ENCODE peak calls at places on chromosome 1, in eight cellular contexts. One of them, this sample, is unnamed.
A peak's percentile ranks its signal among the peaks of the same experiment; 100 is the strongest.

GRCh38 chr1:161382214-161383019 is 14.7 kb upstream of the CFAP126 start:
- DNase-seq in heart left ventricle: no peak
- DNase-seq in neural progenitor cell: peak; percentile 59
- DNase-seq in cardiac muscle cell: peak; percentile 65
- DNase-seq in tibial artery: no peak
- DNase-seq in HCT116: peak; percentile 45
- DNase-seq in tibial nerve: no peak
- DNase-seq in left ventricle myocardium inferior: no peak
- DNase-seq in this sample: no peak

GRCh38 chr1:214570442-214570841 is 19.0 kb upstream of the PTPN14 start:
- DNase-seq in tibial artery: no peak
- DNase-seq in neural progenitor cell: no peak
- DNase-seq in heart left ventricle: no peak
- DNase-seq in tibial nerve: no peak
- DNase-seq in cardiac muscle cell: no peak
- DNase-seq in left ventricle myocardium inferior: no peak
- DNase-seq in HCT116: no peak
- DNase-seq in this sample: no peak

GRCh38 chr1:168676029-168676812 is 52.8 kb downstream of the DPT start:
- DNase-seq in HCT116: no peak
- DNase-seq in heart left ventricle: no peak
- DNase-seq in cardiac muscle cell: no peak
- DNase-seq in tibial nerve: no peak
- DNase-seq in left ventricle myocardium inferior: no peak
- DNase-seq in neural progenitor cell: no peak
- DNase-seq in tibial artery: no peak
- DNase-seq in this sample: no peak

GRCh38 chr1:41354956-41355355 is 6.3 kb upstream of the FOXO6 start:
- DNase-seq in tibial artery: no peak
- DNase-seq in heart left ventricle: no peak
- DNase-seq in neural progenitor cell: peak; percentile 7
- DNase-seq in cardiac muscle cell: peak; percentile 41
- DNase-seq in left ventricle myocardium inferior: no peak
- DNase-seq in HCT116: no peak
- DNase-seq in tibial nerve: no peak
- DNase-seq in this sample: peak; percentile 7

GRCh38 chr1:189658381-189658780 is 819.3 kb downstream of the BRINP3 start:
- DNase-seq in heart left ventricle: no peak
- DNase-seq in neural progenitor cell: no peak
- DNase-seq in cardiac muscle cell: no peak
- DNase-seq in tibial artery: no peak
- DNase-seq in left ventricle myocardium inferior: no peak
- DNase-seq in tibial nerve: no peak
- DNase-seq in HCT116: peak; percentile 64
- DNase-seq in this sample: no peak

GRCh38 chr1:25204797-25205441 is 27.4 kb downstream of the SYF2 start:
- DNase-seq in tibial nerve: no peak
- DNase-seq in neural progenitor cell: peak; percentile 70
- DNase-seq in HCT116: peak; percentile 38
- DNase-seq in heart left ventricle: no peak
- DNase-seq in left ventricle myocardium inferior: no peak
- DNase-seq in tibial artery: no peak
- DNase-seq in cardiac muscle cell: peak; percentile 64
- DNase-seq in this sample: peak; percentile 18

GRCh38 chr1:36256558-36257374 is 32.5 kb downstream of the THRAP3 start:
- DNase-seq in tibial nerve: no peak
- DNase-seq in cardiac muscle cell: no peak
- DNase-seq in tibial artery: no peak
- DNase-seq in heart left ventricle: no peak
- DNase-seq in left ventricle myocardium inferior: no peak
- DNase-seq in HCT116: no peak
- DNase-seq in neural progenitor cell: no peak
- DNase-seq in this sample: no peak

GRCh38 chr1:198913667-198914066 is 274.8 kb downstream of the PTPRC start:
- DNase-seq in tibial artery: no peak
- DNase-seq in heart left ventricle: no peak
- DNase-seq in HCT116: no peak
- DNase-seq in left ventricle myocardium inferior: peak; percentile 29
- DNase-seq in cardiac muscle cell: no peak
- DNase-seq in tibial nerve: no peak
- DNase-seq in neural progenitor cell: no peak
- DNase-seq in this sample: no peak

GRCh38 chr1:177800386-177801058 is 169.3 kb downstream of the SEC16B start:
- DNase-seq in heart left ventricle: no peak
- DNase-seq in left ventricle myocardium inferior: no peak
- DNase-seq in HCT116: no peak
- DNase-seq in tibial artery: no peak
- DNase-seq in tibial nerve: no peak
- DNase-seq in cardiac muscle cell: no peak
- DNase-seq in neural progenitor cell: no peak
- DNase-seq in this sample: no peak

GRCh38 chr1:56877973-56878372 is 23.4 kb downstream of the C8A start:
- DNase-seq in tibial artery: no peak
- DNase-seq in cardiac muscle cell: no peak
- DNase-seq in neural progenitor cell: no peak
- DNase-seq in heart left ventricle: peak; percentile 22
- DNase-seq in HCT116: no peak
- DNase-seq in tibial nerve: no peak
- DNase-seq in left ventricle myocardium inferior: no peak
- DNase-seq in this sample: no peak

GRCh38 chr1:219676012-219676770 is 63.3 kb upstream of the ZC3H11B start:
- DNase-seq in left ventricle myocardium inferior: no peak
- DNase-seq in cardiac muscle cell: no peak
- DNase-seq in tibial nerve: no peak
- DNase-seq in HCT116: no peak
- DNase-seq in heart left ventricle: no peak
- DNase-seq in neural progenitor cell: no peak
- DNase-seq in tibial artery: no peak
- DNase-seq in this sample: no peak

GRCh38 chr1:26049531-26050254 is 3.8 kb upstream of the SLC30A2 start:
- DNase-seq in left ventricle myocardium inferior: no peak
- DNase-seq in cardiac muscle cell: no peak
- DNase-seq in heart left ventricle: no peak
- DNase-seq in HCT116: no peak
- DNase-seq in tibial artery: no peak
- DNase-seq in tibial nerve: no peak
- DNase-seq in neural progenitor cell: no peak
- DNase-seq in this sample: no peak

GRCh38 chr1:225746361-225747179 is 31.1 kb upstream of the SRP9 start:
- DNase-seq in HCT116: peak; percentile 51
- DNase-seq in neural progenitor cell: peak; percentile 81
- DNase-seq in cardiac muscle cell: no peak
- DNase-seq in tibial nerve: no peak
- DNase-seq in heart left ventricle: peak; percentile 83
- DNase-seq in left ventricle myocardium inferior: peak; percentile 69
- DNase-seq in tibial artery: peak; percentile 58
- DNase-seq in this sample: peak; percentile 75

GRCh38 chr1:83818916-83819315 is 180.0 kb downstream of the TTLL7 start:
- DNase-seq in left ventricle myocardium inferior: no peak
- DNase-seq in HCT116: no peak
- DNase-seq in tibial nerve: no peak
- DNase-seq in cardiac muscle cell: no peak
- DNase-seq in heart left ventricle: no peak
- DNase-seq in neural progenitor cell: no peak
- DNase-seq in tibial artery: no peak
- DNase-seq in this sample: peak; percentile 16

GRCh38 chr1:238063454-238063853 is 172.7 kb upstream of the ZP4 start:
- DNase-seq in HCT116: no peak
- DNase-seq in neural progenitor cell: no peak
- DNase-seq in tibial nerve: no peak
- DNase-seq in left ventricle myocardium inferior: no peak
- DNase-seq in heart left ventricle: no peak
- DNase-seq in cardiac muscle cell: no peak
- DNase-seq in tibial artery: no peak
- DNase-seq in this sample: peak; percentile 18

GRCh38 chr1:205319081-205320018 is 2.2 kb downstream of the NUAK2 start:
- DNase-seq in heart left ventricle: peak; percentile 38
- DNase-seq in HCT116: no peak
- DNase-seq in cardiac muscle cell: no peak
- DNase-seq in tibial artery: peak; percentile 69
- DNase-seq in neural progenitor cell: no peak
- DNase-seq in tibial nerve: peak; percentile 54
- DNase-seq in left ventricle myocardium inferior: peak; percentile 71
- DNase-seq in this sample: peak; percentile 91
- H3K36me3 ChIP-seq in heart left ventricle: no peaks in the 10 kb centered on the region
- H3K36me3 ChIP-seq in HCT116: no peaks in the 10 kb centered on the region
- H3K36me3 ChIP-seq in cardiac muscle cell: no peaks in the 10 kb centered on the region
- H3K36me3 ChIP-seq in tibial artery: no peaks in the 10 kb centered on the region
- H3K36me3 ChIP-seq in neural progenitor cell: no peaks in the 10 kb centered on the region
- H3K36me3 ChIP-seq in tibial nerve: no peaks in the 10 kb centered on the region
- H3K36me3 ChIP-seq in left ventricle myocardium inferior: no peaks in the 10 kb centered on the region
- H3K36me3 ChIP-seq in this sample: no peaks in the 10 kb centered on the region

GRCh38 chr1:244344001-244344400 is 107.7 kb downstream of the ADSS2 start:
- DNase-seq in tibial artery: no peak
- DNase-seq in cardiac muscle cell: no peak
- DNase-seq in left ventricle myocardium inferior: no peak
- DNase-seq in tibial nerve: no peak
- DNase-seq in HCT116: no peak
- DNase-seq in heart left ventricle: no peak
- DNase-seq in neural progenitor cell: no peak
- DNase-seq in this sample: no peak

GRCh38 chr1:244340396-244340795 is 111.3 kb downstream of the ADSS2 start:
- DNase-seq in left ventricle myocardium inferior: no peak
- DNase-seq in neural progenitor cell: no peak
- DNase-seq in heart left ventricle: no peak
- DNase-seq in tibial nerve: no peak
- DNase-seq in tibial artery: no peak
- DNase-seq in HCT116: no peak
- DNase-seq in cardiac muscle cell: no peak
- DNase-seq in this sample: no peak

GRCh38 chr1:244339776-244340175 is 111.9 kb downstream of the ADSS2 start:
- DNase-seq in tibial nerve: no peak
- DNase-seq in tibial artery: no peak
- DNase-seq in left ventricle myocardium inferior: no peak
- DNase-seq in HCT116: no peak
- DNase-seq in cardiac muscle cell: no peak
- DNase-seq in heart left ventricle: no peak
- DNase-seq in neural progenitor cell: no peak
- DNase-seq in this sample: no peak

GRCh38 chr1:244338996-244339692 is 112.6 kb downstream of the ADSS2 start:
- DNase-seq in tibial artery: no peak
- DNase-seq in cardiac muscle cell: no peak
- DNase-seq in heart left ventricle: no peak
- DNase-seq in left ventricle myocardium inferior: no peak
- DNase-seq in neural progenitor cell: peak; percentile 10
- DNase-seq in tibial nerve: no peak
- DNase-seq in HCT116: no peak
- DNase-seq in this sample: no peak

DNA sequence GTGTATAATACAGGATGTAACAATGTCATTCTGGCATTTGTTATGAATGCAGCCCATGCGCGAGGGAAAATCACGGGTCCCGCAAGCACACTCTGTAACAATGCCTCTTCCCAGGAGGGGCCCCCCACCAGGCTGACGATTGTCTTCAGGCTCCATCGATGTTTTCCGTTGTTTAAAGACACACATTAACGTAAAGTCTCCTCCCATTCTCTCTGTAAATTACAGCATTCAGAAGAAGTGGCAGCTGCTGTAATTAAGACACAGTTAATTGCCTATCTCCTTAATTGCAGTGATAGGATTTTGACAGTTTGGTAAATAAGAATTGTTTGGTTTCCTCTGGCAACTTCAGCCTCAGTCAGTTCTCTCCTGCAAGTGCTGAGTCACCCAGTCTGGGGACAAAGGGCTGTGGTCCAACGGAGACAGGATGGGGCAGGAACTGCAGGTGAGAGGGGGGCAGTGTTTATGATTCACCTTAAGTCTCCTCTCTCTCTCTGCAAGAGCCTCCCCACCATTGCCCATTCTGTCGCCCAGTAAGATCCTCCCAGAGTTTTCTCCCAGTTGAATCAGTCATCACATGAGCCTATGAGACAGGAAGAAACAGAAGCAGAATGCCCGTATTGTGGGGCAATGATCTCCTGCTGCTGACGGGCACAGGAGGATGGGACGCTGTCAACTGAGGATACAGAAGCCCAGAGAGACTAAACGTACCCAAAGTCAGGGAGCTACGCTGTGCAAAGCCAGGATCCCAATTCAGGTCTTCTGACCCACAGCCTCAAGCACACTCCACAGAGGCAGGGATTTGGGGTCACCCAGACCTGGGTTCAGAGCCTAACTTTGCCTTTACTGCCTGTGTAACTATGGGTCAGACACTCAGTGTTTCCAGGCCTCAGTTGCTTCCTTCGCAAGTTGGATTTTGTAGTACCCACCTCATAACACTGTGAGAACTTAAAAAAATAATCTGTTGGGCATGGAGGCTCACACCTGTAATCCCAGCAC is 110.0 kb downstream of the ADSS2 start:
- DNase-seq in tibial artery: no peak
- DNase-seq in left ventricle myocardium inferior: no peak
- DNase-seq in neural progenitor cell: peak; percentile 51
- DNase-seq in HCT116: no peak
- DNase-seq in heart left ventricle: no peak
- DNase-seq in tibial nerve: no peak
- DNase-seq in cardiac muscle cell: no peak
- DNase-seq in this sample: no peak
- TF ChIP-seq CTCF in tibial artery: no peak
- TF ChIP-seq CTCF in left ventricle myocardium inferior: no peak
- TF ChIP-seq CTCF in neural progenitor cell: no peak
- TF ChIP-seq CTCF in HCT116: no peak
- TF ChIP-seq CTCF in heart left ventricle: no peak
- TF ChIP-seq CTCF in tibial nerve: no peak
- TF ChIP-seq CTCF in cardiac muscle cell: no peak
- TF ChIP-seq CTCF in this sample: no peak

DNA sequence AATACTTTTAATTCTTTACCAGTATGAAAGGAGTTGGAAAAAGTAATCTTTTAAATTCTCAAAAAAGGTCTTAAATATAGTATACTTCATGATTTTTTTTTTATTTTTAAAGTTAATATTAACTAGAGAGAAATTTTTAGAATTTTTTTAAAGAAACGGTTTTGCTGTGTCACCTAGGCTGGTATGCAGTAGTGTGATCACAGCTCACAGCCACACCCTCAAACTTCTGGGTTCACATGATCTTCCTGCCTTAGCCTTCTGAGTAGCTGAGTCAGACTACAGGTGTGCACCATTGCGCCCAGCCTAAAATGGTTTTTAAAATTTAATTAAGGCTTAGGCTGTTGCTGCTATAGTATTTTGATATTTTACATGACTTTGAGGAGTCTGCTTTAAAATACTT is 52.4 kb downstream of the TLCD4 start:
- DNase-seq in neural progenitor cell: no peak
- DNase-seq in tibial artery: no peak
- DNase-seq in cardiac muscle cell: no peak
- DNase-seq in left ventricle myocardium inferior: no peak
- DNase-seq in HCT116: peak; percentile 37
- DNase-seq in tibial nerve: no peak
- DNase-seq in heart left ventricle: no peak
- DNase-seq in this sample: no peak
- H3K27ac ChIP-seq in neural progenitor cell: no peak overlapping the region
- H3K27ac ChIP-seq in tibial artery: no peak overlapping the region
- H3K27ac ChIP-seq in cardiac muscle cell: no peak overlapping the region
- H3K27ac ChIP-seq in left ventricle myocardium inferior: no peak overlapping the region
- H3K27ac ChIP-seq in HCT116: no peak overlapping the region
- H3K27ac ChIP-seq in tibial nerve: no peak overlapping the region
- H3K27ac ChIP-seq in heart left ventricle: no peak overlapping the region
- H3K27ac ChIP-seq in this sample: no peak overlapping the region

DNA sequence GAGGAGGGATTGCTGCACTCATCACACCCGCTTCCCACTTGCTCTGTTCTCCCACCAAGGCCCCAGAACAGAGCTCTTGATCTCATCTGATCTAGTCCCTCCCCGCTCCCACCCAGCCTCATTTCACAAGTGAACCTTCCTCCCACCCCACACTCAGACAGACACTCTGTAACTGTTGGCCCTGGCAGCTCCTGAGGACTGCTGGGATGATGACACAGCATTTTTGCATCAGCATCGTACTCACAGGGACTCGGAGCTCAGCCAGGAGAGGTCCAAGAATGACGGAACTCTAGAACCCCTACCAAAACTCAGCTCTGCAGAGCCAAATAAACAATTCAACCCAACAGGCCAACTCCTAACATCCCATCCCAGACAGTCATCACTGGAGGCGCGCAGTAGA is 11.2 kb upstream of the ZNF124 start:
- DNase-seq in heart left ventricle: no peak
- DNase-seq in tibial artery: no peak
- DNase-seq in tibial nerve: no peak
- DNase-seq in left ventricle myocardium inferior: no peak
- DNase-seq in HCT116: no peak
- DNase-seq in neural progenitor cell: no peak
- DNase-seq in cardiac muscle cell: no peak
- DNase-seq in this sample: no peak
- H3K36me3 ChIP-seq in heart left ventricle: no peaks in the 10 kb centered on the region
- H3K36me3 ChIP-seq in tibial artery: no peaks in the 10 kb centered on the region
- H3K36me3 ChIP-seq in tibial nerve: no peaks in the 10 kb centered on the region
- H3K36me3 ChIP-seq in left ventricle myocardium inferior: peaks cover 25% of the 10 kb centered on the region
- H3K36me3 ChIP-seq in HCT116: no peaks in the 10 kb centered on the region
- H3K36me3 ChIP-seq in neural progenitor cell: no peaks in the 10 kb centered on the region
- H3K36me3 ChIP-seq in cardiac muscle cell: no peaks in the 10 kb centered on the region
- H3K36me3 ChIP-seq in this sample: no peaks in the 10 kb centered on the region